ENCODE peak calls at places on chromosomes 6 and 20, in eight cellular contexts. Y is HCT116, E is heart left ventricle, D is stomach, G is IMR-90, J is lower leg skin, I is transverse colon, T is gastrocnemius medialis. V is an unnamed sample.
A peak's percentile ranks its signal among the peaks of the same experiment; 100 is the strongest.

GRCh38 chr20:8853805-8854338 is 215.0 kb upstream of the PLCB4 start:
- DNase-seq in J (peak; percentile 39), Y (peak; percentile 40), D (no peak), E (no peak), I (no peak), G (peak; percentile 84), T (no peak), V (peak; percentile 45)

GRCh38 chr6:69732640-69733039 is 64.2 kb downstream of the LMBRD1 start:
- DNase-seq in J (no peak), I (no peak), T (no peak), D (no peak), Y (no peak), G (no peak), E (no peak), V (no peak)

GRCh38 chr6:109024784-109025183 is 69.9 kb downstream of the SESN1 start:
- DNase-seq in D (no peak), T (peak; percentile 58), I (no peak), E (no peak), Y (no peak), G (peak; percentile 2), J (no peak), V (no peak)

GRCh38 chr6:132198896-132199295 is 202.4 kb downstream of the MOXD1 start:
- DNase-seq in G (peak; percentile 87), E (no peak), Y (no peak), J (no peak), D (no peak), T (no peak), I (no peak), V (no peak)

GRCh38 chr6:1481326-1481725 is 92.0 kb downstream of the FOXF2 start:
- DNase-seq in G (peak; percentile 84), J (no peak), D (no peak), T (no peak), E (no peak), Y (peak; percentile 34), I (no peak), V (no peak)

GRCh38 chr6:168408504-168409136 is 32.4 kb upstream of the SMOC2 start:
- DNase-seq in D (no peak), T (no peak), I (no peak), G (no peak), Y (no peak), E (peak; percentile 14), J (no peak), V (no peak)

GRCh38 chr6:138278326-138278725 is 60.0 kb upstream of the PBOV1 start:
- DNase-seq in D (no peak), T (no peak), I (no peak), Y (no peak), G (peak; percentile 2), J (no peak), E (no peak), V (no peak)

GRCh38 chr20:18304618-18305017 is 16.3 kb downstream of the ZNF133 start:
- DNase-seq in T (no peak), G (no peak), J (no peak), E (no peak), I (no peak), Y (no peak), D (no peak), V (no peak)

GRCh38 chr6:119672725-119673124 is 323.2 kb upstream of the MAN1A1 start:
- DNase-seq in G (no peak), J (no peak), E (no peak), Y (no peak), D (no peak), I (no peak), T (no peak), V (no peak)

GRCh38 chr20:62381842-62382241 is 5.1 kb upstream of the RPS21 start:
- DNase-seq in G (no peak), T (no peak), J (no peak), D (no peak), Y (no peak), E (no peak), I (no peak), V (no peak)

GRCh38 chr20:62381202-62381797 is 5.6 kb upstream of the RPS21 start:
- DNase-seq in Y (no peak), J (no peak), I (no peak), E (no peak), D (no peak), T (no peak), G (peak; percentile 76), V (peak; percentile 80)

GRCh38 chr20:62386383-62387218 is at the start of gene RPS21:
- DNase-seq in G (peak; percentile 89), D (peak; percentile 94), Y (peak; percentile 79), T (peak; percentile 91), I (peak; percentile 95), J (peak; percentile 92), E (peak; percentile 97), V (peak; percentile 96)

GRCh38 chr20:62378215-62378614 is 8.7 kb upstream of the RPS21 start:
- DNase-seq in E (no peak), J (no peak), Y (no peak), T (no peak), G (no peak), I (no peak), D (no peak), V (no peak)

DNA sequence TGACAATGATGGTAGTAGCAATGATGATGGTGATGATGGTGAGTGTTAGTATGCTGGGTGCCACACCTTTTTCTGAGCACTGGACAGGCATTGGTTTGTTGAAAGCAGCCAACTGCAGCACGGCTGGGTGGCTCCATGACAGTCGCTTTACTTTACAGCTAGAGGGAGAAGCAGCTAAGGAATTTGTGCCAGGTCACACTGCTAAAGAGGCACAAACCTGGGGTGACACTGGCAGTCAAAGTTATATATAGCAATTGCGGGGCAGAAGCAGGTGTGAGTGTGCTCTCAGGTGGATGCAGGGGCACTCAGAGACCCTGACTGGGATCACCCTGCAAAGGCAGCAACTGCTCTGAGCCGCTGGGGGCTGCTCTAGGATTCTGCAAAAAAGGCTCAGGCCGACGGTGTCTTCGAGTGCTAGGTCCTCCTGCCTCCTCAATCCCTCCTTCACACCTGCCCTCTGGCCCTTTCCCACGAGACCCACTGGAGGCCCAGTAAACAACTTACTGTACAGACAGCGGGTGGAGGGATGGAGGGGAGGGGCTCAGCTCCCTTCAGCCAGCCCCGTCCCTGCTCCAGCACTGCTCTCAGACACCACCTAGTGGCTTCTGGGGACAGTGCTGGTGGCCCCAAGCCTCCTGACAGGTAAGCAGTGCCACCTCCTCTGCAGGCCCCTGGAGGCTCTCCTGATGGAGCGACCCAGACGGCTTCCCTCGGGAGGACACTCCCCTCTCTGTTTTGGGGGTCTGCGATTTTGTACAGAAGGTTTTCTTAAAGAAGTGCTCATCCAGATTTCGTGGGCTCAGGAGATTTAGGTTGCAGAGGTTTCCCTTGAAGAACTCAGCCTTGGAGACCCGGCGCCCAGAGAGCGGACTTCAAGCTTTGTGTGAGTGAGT is 4.4 kb upstream of the RPS21 start:
- DNase-seq in E (peak; percentile 84), J (peak; percentile 74), I (peak; percentile 87), G (peak; percentile 70), Y (peak; percentile 61), T (peak; percentile 82), D (peak; percentile 89), V (peak; percentile 83)
- TF ChIP-seq POLR2A in E (no peak), J (no peak), I (no peak), G (no peak), Y (no peak), T (no peak), D (no peak), V (no peak)

DNA sequence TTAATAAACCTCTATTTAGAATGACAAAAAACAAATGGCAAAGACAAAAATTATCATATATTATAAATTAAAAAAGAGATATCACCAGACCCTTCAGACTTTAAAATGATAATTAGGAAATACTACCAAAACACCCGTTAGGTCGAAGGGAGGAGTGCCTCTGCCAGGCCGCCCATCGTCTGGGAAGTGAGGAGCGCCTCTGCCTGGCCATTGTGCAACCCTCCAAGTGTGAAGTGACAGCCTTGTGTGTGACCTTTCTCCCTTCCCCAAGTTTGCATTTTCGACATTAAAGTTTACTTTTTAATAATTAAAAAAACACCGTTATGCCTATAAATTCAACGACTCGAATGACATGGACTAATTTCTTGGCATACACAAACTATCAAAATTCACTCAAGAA is 64.5 kb upstream of the TASP1 start:
- DNase-seq in Y (no peak), G (no peak), I (no peak), J (no peak), E (no peak), D (no peak), T (no peak), V (no peak)
- TF ChIP-seq CTCF in Y (peak; percentile 9), G (no peak), I (no peak), J (no peak), E (no peak), D (no peak), T (no peak), V (no peak)

GRCh38 chr20:33675127-33675954 is 1.1 kb upstream of the NECAB3 start:
- DNase-seq in I (no peak), G (no peak), T (peak; percentile 48), J (peak; percentile 65), E (no peak), D (no peak), Y (no peak), V (peak; percentile 82)

GRCh38 chr20:33676121-33676520 is 1.9 kb upstream of the NECAB3 start:
- DNase-seq in D (no peak), G (no peak), I (no peak), T (no peak), E (no peak), J (no peak), Y (no peak), V (no peak)

GRCh38 chr20:33673411-33674293 is 576 bp downstream of the NECAB3 start:
- DNase-seq in D (no peak), G (peak; percentile 40), J (no peak), E (no peak), I (no peak), Y (no peak), T (no peak), V (no peak)

GRCh38 chr20:33673115-33673410 is 1.2 kb downstream of the NECAB3 start:
- DNase-seq in E (no peak), J (no peak), D (no peak), I (no peak), T (no peak), G (no peak), Y (no peak), V (no peak)

GRCh38 chr20:33674294-33675126 is at the start of gene NECAB3:
- DNase-seq in T (peak; percentile 85), D (peak; percentile 90), J (peak; percentile 73), E (peak; percentile 93), I (peak; percentile 90), Y (no peak), G (peak; percentile 59), V (peak; percentile 89)
- TF ChIP-seq POLR2A in T (peak; percentile 87), D (no peak), J (no peak), E (no peak), I (peak; percentile 57), Y (peak; percentile 84), G (no peak), V (no peak)

GRCh38 chr6:164099535-164099982 is 685.0 kb downstream of the QKI start:
- DNase-seq in I (no peak), G (no peak), D (no peak), T (peak; percentile 47), E (no peak), J (no peak), Y (no peak), V (no peak)

GRCh38 chr6:164095056-164095455 is 680.5 kb downstream of the QKI start:
- DNase-seq in D (no peak), T (no peak), G (no peak), E (no peak), I (no peak), Y (no peak), J (no peak), V (no peak)

GRCh38 chr6:164098857-164099534 is 684.5 kb downstream of the QKI start:
- DNase-seq in D (peak; percentile 33), T (peak; percentile 96), G (no peak), E (no peak), Y (no peak), I (no peak), J (no peak), V (no peak)

GRCh38 chr6:164097056-164097455 is 682.5 kb downstream of the QKI start:
- DNase-seq in E (no peak), G (no peak), J (no peak), Y (no peak), T (peak; percentile 9), I (no peak), D (no peak), V (no peak)

GRCh38 chr6:164097557-164098398 is 683.3 kb downstream of the QKI start:
- DNase-seq in J (no peak), T (peak; percentile 68), Y (no peak), D (no peak), E (no peak), I (no peak), G (peak; percentile 7), V (peak; percentile 64)
- TF ChIP-seq CTCF in J (no peak), T (peak; percentile 47), Y (no peak), D (no peak), E (peak; percentile 33), I (no peak), G (no peak), V (no peak)